ENCODE peak calls at places on chromosomes 2 and 18, in ten cellular contexts. One of them, this sample, is unnamed.

GRCh38 chr2:231674587-231675334 is 33.6 kb upstream of the PTMA start:
- DNase-seq in AG04450: no peak
- DNase-seq in B cell: peak; percentile 70
- DNase-seq in astrocyte: peak; percentile 17
- DNase-seq in AG04449: no peak
- DNase-seq in activated T-helper 1 cell treated with Interleukin-2 at 50 U/mL for 16 hours: peak; percentile 13
- DNase-seq in CD4-positive, CD25-positive, alpha-beta regulatory T cell: peak; percentile 16
- DNase-seq in stimulated activated CD8-positive, alpha-beta memory T cell treated with anti-CD3 and anti-CD28 coated beads, Interleukin-12 subunit alpha, Interleukin-12 subunit beta, amount 100 ng/mL, for 1 hour: peak; percentile 28
- DNase-seq in iPS-NIHi11: peak; percentile 54
- DNase-seq in heart right ventricle: peak; percentile 80
- DNase-seq in this sample: peak; percentile 93

GRCh38 chr2:231680992-231681852 is 27.1 kb upstream of the PTMA start:
- DNase-seq in stimulated activated CD8-positive, alpha-beta memory T cell treated with anti-CD3 and anti-CD28 coated beads, Interleukin-12 subunit alpha, Interleukin-12 subunit beta, amount 100 ng/mL, for 1 hour: no peak
- DNase-seq in heart right ventricle: peak; percentile 90
- DNase-seq in AG04449: no peak
- DNase-seq in astrocyte: peak; percentile 68
- DNase-seq in B cell: peak; percentile 91
- DNase-seq in AG04450: peak; percentile 57
- DNase-seq in CD4-positive, CD25-positive, alpha-beta regulatory T cell: no peak
- DNase-seq in activated T-helper 1 cell treated with Interleukin-2 at 50 U/mL for 16 hours: no peak
- DNase-seq in iPS-NIHi11: peak; percentile 98
- DNase-seq in this sample: peak; percentile 94

GRCh38 chr2:172806426-172807008 is 70.9 kb downstream of the RAPGEF4 start:
- DNase-seq in astrocyte: peak; percentile 50
- DNase-seq in AG04450: peak; percentile 29
- DNase-seq in heart right ventricle: peak; percentile 25
- DNase-seq in iPS-NIHi11: peak; percentile 65
- DNase-seq in AG04449: no peak
- DNase-seq in CD4-positive, CD25-positive, alpha-beta regulatory T cell: no peak
- DNase-seq in B cell: peak; percentile 11
- DNase-seq in stimulated activated CD8-positive, alpha-beta memory T cell treated with anti-CD3 and anti-CD28 coated beads, Interleukin-12 subunit alpha, Interleukin-12 subunit beta, amount 100 ng/mL, for 1 hour: no peak
- DNase-seq in activated T-helper 1 cell treated with Interleukin-2 at 50 U/mL for 16 hours: no peak
- DNase-seq in this sample: no peak

GRCh38 chr2:174026122-174026845 is 61.1 kb upstream of the SP3 start:
- DNase-seq in AG04450: no peak
- DNase-seq in heart right ventricle: no peak
- DNase-seq in CD4-positive, CD25-positive, alpha-beta regulatory T cell: no peak
- DNase-seq in activated T-helper 1 cell treated with Interleukin-2 at 50 U/mL for 16 hours: no peak
- DNase-seq in astrocyte: peak; percentile 86
- DNase-seq in iPS-NIHi11: no peak
- DNase-seq in stimulated activated CD8-positive, alpha-beta memory T cell treated with anti-CD3 and anti-CD28 coated beads, Interleukin-12 subunit alpha, Interleukin-12 subunit beta, amount 100 ng/mL, for 1 hour: no peak
- DNase-seq in AG04449: no peak
- DNase-seq in B cell: no peak
- DNase-seq in this sample: no peak

GRCh38 chr2:6443424-6443823 is 422.3 kb downstream of the CMPK2 start:
- DNase-seq in astrocyte: peak; percentile 26
- DNase-seq in CD4-positive, CD25-positive, alpha-beta regulatory T cell: no peak
- DNase-seq in iPS-NIHi11: no peak
- DNase-seq in heart right ventricle: no peak
- DNase-seq in AG04449: no peak
- DNase-seq in activated T-helper 1 cell treated with Interleukin-2 at 50 U/mL for 16 hours: no peak
- DNase-seq in AG04450: no peak
- DNase-seq in B cell: no peak
- DNase-seq in stimulated activated CD8-positive, alpha-beta memory T cell treated with anti-CD3 and anti-CD28 coated beads, Interleukin-12 subunit alpha, Interleukin-12 subunit beta, amount 100 ng/mL, for 1 hour: no peak
- DNase-seq in this sample: no peak

GRCh38 chr2:3466482-3466863 is 52.9 kb downstream of the ADI1 start:
- DNase-seq in AG04449: no peak
- DNase-seq in astrocyte: no peak
- DNase-seq in AG04450: no peak
- DNase-seq in iPS-NIHi11: no peak
- DNase-seq in activated T-helper 1 cell treated with Interleukin-2 at 50 U/mL for 16 hours: no peak
- DNase-seq in heart right ventricle: no peak
- DNase-seq in stimulated activated CD8-positive, alpha-beta memory T cell treated with anti-CD3 and anti-CD28 coated beads, Interleukin-12 subunit alpha, Interleukin-12 subunit beta, amount 100 ng/mL, for 1 hour: no peak
- DNase-seq in CD4-positive, CD25-positive, alpha-beta regulatory T cell: no peak
- DNase-seq in B cell: no peak
- DNase-seq in this sample: no peak

GRCh38 chr2:60554649-60555065 is 1.2 kb upstream of the BCL11A start:
- DNase-seq in activated T-helper 1 cell treated with Interleukin-2 at 50 U/mL for 16 hours: no peak
- DNase-seq in heart right ventricle: no peak
- DNase-seq in B cell: peak; percentile 24
- DNase-seq in iPS-NIHi11: peak; percentile 14
- DNase-seq in CD4-positive, CD25-positive, alpha-beta regulatory T cell: no peak
- DNase-seq in astrocyte: no peak
- DNase-seq in stimulated activated CD8-positive, alpha-beta memory T cell treated with anti-CD3 and anti-CD28 coated beads, Interleukin-12 subunit alpha, Interleukin-12 subunit beta, amount 100 ng/mL, for 1 hour: no peak
- DNase-seq in AG04450: no peak
- DNase-seq in AG04449: no peak
- DNase-seq in this sample: peak; percentile 46

GRCh38 chr18:42028232-42028832 is 73.3 kb downstream of the PIK3C3 start:
- DNase-seq in iPS-NIHi11: peak; percentile 33
- DNase-seq in astrocyte: peak; percentile 10
- DNase-seq in AG04449: no peak
- DNase-seq in heart right ventricle: no peak
- DNase-seq in stimulated activated CD8-positive, alpha-beta memory T cell treated with anti-CD3 and anti-CD28 coated beads, Interleukin-12 subunit alpha, Interleukin-12 subunit beta, amount 100 ng/mL, for 1 hour: peak; percentile 2
- DNase-seq in AG04450: no peak
- DNase-seq in B cell: peak; percentile 8
- DNase-seq in CD4-positive, CD25-positive, alpha-beta regulatory T cell: peak; percentile 8
- DNase-seq in activated T-helper 1 cell treated with Interleukin-2 at 50 U/mL for 16 hours: no peak
- DNase-seq in this sample: peak; percentile 16

GRCh38 chr2:105787376-105788318 is 42.9 kb downstream of the NCK2 start:
- DNase-seq in AG04450: no peak
- DNase-seq in heart right ventricle: no peak
- DNase-seq in astrocyte: no peak
- DNase-seq in B cell: no peak
- DNase-seq in CD4-positive, CD25-positive, alpha-beta regulatory T cell: peak; percentile 56
- DNase-seq in AG04449: no peak
- DNase-seq in stimulated activated CD8-positive, alpha-beta memory T cell treated with anti-CD3 and anti-CD28 coated beads, Interleukin-12 subunit alpha, Interleukin-12 subunit beta, amount 100 ng/mL, for 1 hour: no peak
- DNase-seq in activated T-helper 1 cell treated with Interleukin-2 at 50 U/mL for 16 hours: no peak
- DNase-seq in iPS-NIHi11: no peak
- DNase-seq in this sample: no peak

GRCh38 chr2:219772697-219773096 is 145.3 kb downstream of the SLC4A3 start:
- DNase-seq in CD4-positive, CD25-positive, alpha-beta regulatory T cell: no peak
- DNase-seq in heart right ventricle: no peak
- DNase-seq in AG04449: no peak
- DNase-seq in stimulated activated CD8-positive, alpha-beta memory T cell treated with anti-CD3 and anti-CD28 coated beads, Interleukin-12 subunit alpha, Interleukin-12 subunit beta, amount 100 ng/mL, for 1 hour: no peak
- DNase-seq in iPS-NIHi11: no peak
- DNase-seq in AG04450: no peak
- DNase-seq in astrocyte: no peak
- DNase-seq in activated T-helper 1 cell treated with Interleukin-2 at 50 U/mL for 16 hours: no peak
- DNase-seq in B cell: no peak
- DNase-seq in this sample: no peak

GRCh38 chr2:146677280-146677679 is 1167.5 kb upstream of the ACVR2A start:
- DNase-seq in AG04449: no peak
- DNase-seq in astrocyte: no peak
- DNase-seq in activated T-helper 1 cell treated with Interleukin-2 at 50 U/mL for 16 hours: no peak
- DNase-seq in iPS-NIHi11: peak; percentile 27
- DNase-seq in B cell: no peak
- DNase-seq in stimulated activated CD8-positive, alpha-beta memory T cell treated with anti-CD3 and anti-CD28 coated beads, Interleukin-12 subunit alpha, Interleukin-12 subunit beta, amount 100 ng/mL, for 1 hour: no peak
- DNase-seq in AG04450: no peak
- DNase-seq in heart right ventricle: no peak
- DNase-seq in CD4-positive, CD25-positive, alpha-beta regulatory T cell: no peak
- DNase-seq in this sample: peak; percentile 20

GRCh38 chr2:168645696-168646095 is 156.7 kb upstream of the NOSTRIN start:
- DNase-seq in stimulated activated CD8-positive, alpha-beta memory T cell treated with anti-CD3 and anti-CD28 coated beads, Interleukin-12 subunit alpha, Interleukin-12 subunit beta, amount 100 ng/mL, for 1 hour: no peak
- DNase-seq in CD4-positive, CD25-positive, alpha-beta regulatory T cell: no peak
- DNase-seq in activated T-helper 1 cell treated with Interleukin-2 at 50 U/mL for 16 hours: no peak
- DNase-seq in B cell: no peak
- DNase-seq in heart right ventricle: no peak
- DNase-seq in iPS-NIHi11: no peak
- DNase-seq in astrocyte: no peak
- DNase-seq in AG04449: no peak
- DNase-seq in AG04450: no peak
- DNase-seq in this sample: no peak

GRCh38 chr2:118609138-118609537 is 238.3 kb downstream of the EN1 start:
- DNase-seq in AG04449: no peak
- DNase-seq in stimulated activated CD8-positive, alpha-beta memory T cell treated with anti-CD3 and anti-CD28 coated beads, Interleukin-12 subunit alpha, Interleukin-12 subunit beta, amount 100 ng/mL, for 1 hour: no peak
- DNase-seq in activated T-helper 1 cell treated with Interleukin-2 at 50 U/mL for 16 hours: no peak
- DNase-seq in iPS-NIHi11: no peak
- DNase-seq in astrocyte: no peak
- DNase-seq in heart right ventricle: no peak
- DNase-seq in AG04450: no peak
- DNase-seq in CD4-positive, CD25-positive, alpha-beta regulatory T cell: no peak
- DNase-seq in B cell: no peak
- DNase-seq in this sample: no peak

This sample was measured in WTC11.